ENCODE peak calls at places on chromosome 18, in four cellular contexts. One of them, this sample, is unnamed.
A peak's percentile ranks its signal among the peaks of the same experiment; 100 is the strongest.

GRCh38 chr18:27685807-27686412 is 491.0 kb downstream of the CDH2 start:
- DNase-seq in HepG2: peak; percentile 14
- DNase-seq in K562: peak; percentile 14
- DNase-seq in GM12878: no peak
- DNase-seq in this sample: peak; percentile 29

GRCh38 chr18:77114564-77115391 is 17.8 kb downstream of the MBP start:
- DNase-seq in HepG2: peak; percentile 93
- DNase-seq in GM12878: no peak
- DNase-seq in K562: no peak
- DNase-seq in this sample: peak; percentile 96

GRCh38 chr18:74063023-74063422 is 84.6 kb downstream of the FBXO15 start:
- DNase-seq in HepG2: no peak
- DNase-seq in GM12878: no peak
- DNase-seq in K562: peak; percentile 23
- DNase-seq in this sample: no peak

GRCh38 chr18:77061946-77062517 is 70.6 kb downstream of the MBP start:
- DNase-seq in K562: no peak
- DNase-seq in GM12878: no peak
- DNase-seq in HepG2: no peak
- DNase-seq in this sample: no peak

GRCh38 chr18:21803495-21803894 is 62.9 kb downstream of the MIB1 start:
- DNase-seq in GM12878: no peak
- DNase-seq in HepG2: peak; percentile 63
- DNase-seq in K562: no peak
- DNase-seq in this sample: no peak

GRCh38 chr18:2704541-2704940 is 49.0 kb downstream of the SMCHD1 start:
- DNase-seq in GM12878: no peak
- DNase-seq in K562: no peak
- DNase-seq in HepG2: no peak
- DNase-seq in this sample: no peak

GRCh38 chr18:70452501-70452900 is 163.7 kb downstream of the SOCS6 start:
- DNase-seq in K562: no peak
- DNase-seq in GM12878: no peak
- DNase-seq in HepG2: no peak
- DNase-seq in this sample: no peak

GRCh38 chr18:12911025-12911927 is 27.2 kb upstream of the PTPN2 start:
- DNase-seq in K562: no peak
- DNase-seq in HepG2: no peak
- DNase-seq in GM12878: no peak
- DNase-seq in this sample: no peak

GRCh38 chr18:40867452-40867851 is 1087.6 kb upstream of the PIK3C3 start:
- DNase-seq in HepG2: no peak
- DNase-seq in K562: no peak
- DNase-seq in GM12878: no peak
- DNase-seq in this sample: no peak

GRCh38 chr18:63253428-63254372 is 65.9 kb downstream of the BCL2 start:
- DNase-seq in HepG2: no peak
- DNase-seq in K562: no peak
- DNase-seq in GM12878: no peak
- DNase-seq in this sample: no peak

GRCh38 chr18:75204262-75204977 is 4.5 kb downstream of the PTGR3 start:
- DNase-seq in GM12878: no peak
- DNase-seq in HepG2: no peak
- DNase-seq in K562: no peak
- DNase-seq in this sample: no peak

GRCh38 chr18:58525517-58525916 is 103.4 kb downstream of the ALPK2 start:
- DNase-seq in GM12878: peak; percentile 65
- DNase-seq in HepG2: no peak
- DNase-seq in K562: no peak
- DNase-seq in this sample: no peak

GRCh38 chr18:12008181-12008767 is 27.0 kb downstream of the IMPA2 start:
- DNase-seq in GM12878: no peak
- DNase-seq in HepG2: peak; percentile 96
- DNase-seq in K562: no peak
- DNase-seq in this sample: no peak

GRCh38 chr18:13136056-13136688 is 82.4 kb upstream of the LDLRAD4 start:
- DNase-seq in HepG2: no peak
- DNase-seq in GM12878: no peak
- DNase-seq in K562: no peak
- DNase-seq in this sample: no peak

GRCh38 chr18:23587220-23587642 is 925 bp upstream of the NPC1 start:
- DNase-seq in K562: no peak
- DNase-seq in GM12878: no peak
- DNase-seq in HepG2: no peak
- DNase-seq in this sample: no peak

GRCh38 chr18:23870963-23871362 is 143.6 kb upstream of the TTC39C start:
- DNase-seq in K562: no peak
- DNase-seq in GM12878: no peak
- DNase-seq in HepG2: no peak
- DNase-seq in this sample: no peak

GRCh38 chr18:74806700-74807416 is 209.2 kb downstream of the ZNF407 start:
- DNase-seq in GM12878: peak; percentile 73
- DNase-seq in HepG2: peak; percentile 7
- DNase-seq in K562: no peak
- DNase-seq in this sample: peak; percentile 47

GRCh38 chr18:62925031-62925688 is 209.8 kb downstream of the PHLPP1 start:
- DNase-seq in K562: no peak
- DNase-seq in HepG2: no peak
- DNase-seq in GM12878: no peak
- DNase-seq in this sample: no peak

GRCh38 chr18:12639990-12640880 is 17.7 kb downstream of the SPIRE1 start:
- DNase-seq in HepG2: peak; percentile 68
- DNase-seq in K562: no peak
- DNase-seq in GM12878: no peak
- DNase-seq in this sample: peak; percentile 81

GRCh38 chr18:3380384-3380961 is 69.5 kb upstream of the TGIF1 start:
- DNase-seq in K562: no peak
- DNase-seq in GM12878: no peak
- DNase-seq in HepG2: no peak
- DNase-seq in this sample: peak; percentile 31

GRCh38 chr18:63137999-63138448 is 181.5 kb downstream of the BCL2 start:
- DNase-seq in HepG2: no peak
- DNase-seq in K562: no peak
- DNase-seq in GM12878: no peak
- DNase-seq in this sample: no peak

GRCh38 chr18:31581498-31582197 is 10.0 kb upstream of the TTR start:
- DNase-seq in GM12878: no peak
- DNase-seq in HepG2: peak; percentile 34
- DNase-seq in K562: no peak
- DNase-seq in this sample: no peak

GRCh38 chr18:9617006-9617542 is 2.7 kb upstream of the PPP4R1 start:
- DNase-seq in HepG2: no peak
- DNase-seq in GM12878: no peak
- DNase-seq in K562: no peak
- DNase-seq in this sample: no peak

GRCh38 chr18:33839452-33840225 is 261.6 kb downstream of the ASXL3 start:
- DNase-seq in HepG2: peak; percentile 55
- DNase-seq in GM12878: no peak
- DNase-seq in K562: peak; percentile 31
- DNase-seq in this sample: peak; percentile 1

GRCh38 chr18:11146947-11147345 is 2.4 kb downstream of the PIEZO2 start:
- DNase-seq in GM12878: no peak
- DNase-seq in K562: no peak
- DNase-seq in HepG2: no peak
- DNase-seq in this sample: no peak

GRCh38 chr18:23825978-23826405 is 136.7 kb downstream of the LAMA3 start:
- DNase-seq in HepG2: no peak
- DNase-seq in GM12878: no peak
- DNase-seq in K562: no peak
- DNase-seq in this sample: no peak

GRCh38 chr18:79965119-79965902 is 868 bp downstream of the HSBP1L1 start:
- DNase-seq in HepG2: peak; percentile 79
- DNase-seq in K562: no peak
- DNase-seq in GM12878: no peak
- DNase-seq in this sample: peak; percentile 44

GRCh38 chr18:69757733-69758132 is 189.9 kb downstream of the CD226 start:
- DNase-seq in GM12878: no peak
- DNase-seq in HepG2: no peak
- DNase-seq in K562: no peak
- DNase-seq in this sample: no peak

GRCh38 chr18:31942301-31942998 is 478 bp downstream of the TRAPPC8 start:
- DNase-seq in K562: peak; percentile 45
- DNase-seq in GM12878: no peak
- DNase-seq in HepG2: no peak
- DNase-seq in this sample: peak; percentile 1

GRCh38 chr18:37698508-37699035 is 133.0 kb upstream of the CELF4 start:
- DNase-seq in HepG2: no peak
- DNase-seq in GM12878: no peak
- DNase-seq in K562: no peak
- DNase-seq in this sample: no peak

GRCh38 chr18:50753311-50753710 is 66.5 kb downstream of the MRO start:
- DNase-seq in K562: no peak
- DNase-seq in GM12878: no peak
- DNase-seq in HepG2: no peak
- DNase-seq in this sample: no peak

GRCh38 chr18:50751490-50751889 is 68.3 kb downstream of the MRO start:
- DNase-seq in HepG2: no peak
- DNase-seq in K562: no peak
- DNase-seq in GM12878: no peak
- DNase-seq in this sample: no peak

GRCh38 chr18:50751947-50752346 is 67.9 kb downstream of the MRO start:
- DNase-seq in GM12878: no peak
- DNase-seq in HepG2: no peak
- DNase-seq in K562: no peak
- DNase-seq in this sample: no peak

GRCh38 chr18:50754297-50754696 is 65.5 kb downstream of the MRO start:
- DNase-seq in GM12878: no peak
- DNase-seq in K562: no peak
- DNase-seq in HepG2: no peak
- DNase-seq in this sample: no peak

GRCh38 chr18:50757358-50757757 is 62.5 kb downstream of the MRO start:
- DNase-seq in HepG2: no peak
- DNase-seq in GM12878: no peak
- DNase-seq in K562: no peak
- DNase-seq in this sample: no peak
- TF ChIP-seq POLR2AphosphoS2 in HepG2: no peak
- TF ChIP-seq POLR2AphosphoS2 in GM12878: no peak
- TF ChIP-seq POLR2AphosphoS2 in K562: no peak
- TF ChIP-seq POLR2AphosphoS2 in this sample: no peak

GRCh38 chr18:55119434-55119833 is 160.2 kb upstream of the CCDC68 start:
- DNase-seq in K562: peak; percentile 23
- DNase-seq in HepG2: no peak
- DNase-seq in GM12878: no peak
- DNase-seq in this sample: no peak

GRCh38 chr18:55121397-55122170 is 162.3 kb upstream of the CCDC68 start:
- DNase-seq in GM12878: no peak
- DNase-seq in K562: no peak
- DNase-seq in HepG2: no peak
- DNase-seq in this sample: no peak

GRCh38 chr18:55116855-55117254 is 157.6 kb upstream of the CCDC68 start:
- DNase-seq in K562: no peak
- DNase-seq in GM12878: no peak
- DNase-seq in HepG2: no peak
- DNase-seq in this sample: no peak

GRCh38 chr18:55124078-55124477 is 164.8 kb upstream of the CCDC68 start:
- DNase-seq in HepG2: no peak
- DNase-seq in K562: no peak
- DNase-seq in GM12878: no peak
- DNase-seq in this sample: no peak

DNA sequence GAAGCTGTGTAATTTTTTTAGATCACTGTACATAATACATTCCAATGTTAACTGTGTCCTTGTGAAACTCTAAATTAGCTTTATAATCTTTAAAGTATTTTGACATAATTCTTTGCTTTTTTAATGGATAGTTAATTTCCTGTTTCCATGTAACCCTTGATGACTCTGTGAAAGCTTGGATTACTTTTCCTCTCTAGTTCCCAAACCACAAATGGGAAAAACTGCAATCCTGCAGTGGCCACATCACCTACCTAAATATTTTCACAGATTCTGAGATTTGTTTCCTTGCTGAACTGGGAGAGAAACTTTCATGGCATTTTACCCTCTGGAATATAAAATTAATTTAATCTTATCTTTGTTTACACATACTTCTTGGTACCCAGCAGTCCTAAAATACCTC is 161.6 kb upstream of the CCDC68 start:
- DNase-seq in HepG2: no peak
- DNase-seq in K562: no peak
- DNase-seq in GM12878: no peak
- DNase-seq in this sample: no peak
- TF ChIP-seq POLR2AphosphoS2 in HepG2: no peak
- TF ChIP-seq POLR2AphosphoS2 in K562: no peak
- TF ChIP-seq POLR2AphosphoS2 in GM12878: no peak
- TF ChIP-seq POLR2AphosphoS2 in this sample: no peak

DNA sequence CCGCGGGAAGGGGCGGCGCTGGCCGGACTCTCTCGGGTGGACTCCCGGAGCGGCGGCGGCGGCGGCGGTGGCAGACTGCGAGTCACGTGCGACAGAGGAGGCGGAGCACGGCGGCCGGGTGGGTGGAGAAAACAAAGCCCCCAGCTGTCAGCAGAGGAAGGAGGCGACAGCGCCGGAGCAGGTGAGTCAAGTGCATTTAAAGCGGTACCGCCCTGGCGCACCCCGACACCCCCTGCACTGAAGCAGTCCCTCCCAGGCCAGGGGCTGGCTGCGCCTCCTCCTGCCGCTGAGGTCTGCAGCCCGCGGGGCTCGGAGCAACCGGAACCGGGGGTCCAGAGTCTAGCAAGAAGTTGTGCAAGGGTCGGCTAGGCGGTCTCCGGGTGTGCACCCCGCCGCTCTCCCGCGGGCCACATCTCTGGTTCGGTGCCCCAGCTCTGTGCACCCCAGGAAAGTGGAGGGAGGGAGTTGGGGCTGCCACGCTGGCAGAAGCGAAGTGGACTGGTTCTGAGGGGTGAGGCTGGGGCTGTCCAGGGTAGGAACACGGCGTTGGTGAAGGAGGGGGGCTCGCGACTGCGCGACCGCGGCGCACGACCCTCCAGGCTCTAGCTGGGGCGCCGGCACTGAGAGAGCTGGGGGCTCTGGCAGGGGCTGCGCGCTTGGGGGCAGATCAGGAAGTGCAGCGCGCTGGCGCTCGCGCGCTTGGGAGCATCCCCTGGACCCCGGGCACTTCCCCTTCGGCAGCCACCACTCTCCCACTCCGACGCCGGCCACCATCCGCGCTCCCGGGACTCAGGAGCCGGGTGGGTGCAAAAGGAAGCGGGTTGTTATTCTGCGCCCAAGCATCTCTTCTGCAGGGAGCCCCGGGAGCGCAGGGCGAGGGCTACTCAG is 64.1 kb upstream of the MAPRE2 start:
- DNase-seq in HepG2: peak; percentile 70
- DNase-seq in K562: peak; percentile 42
- DNase-seq in GM12878: no peak
- DNase-seq in this sample: peak; percentile 50
- TF ChIP-seq POLR2AphosphoS2 in HepG2: no peak
- TF ChIP-seq POLR2AphosphoS2 in K562: no peak
- TF ChIP-seq POLR2AphosphoS2 in GM12878: no peak
- TF ChIP-seq POLR2AphosphoS2 in this sample: no peak

DNA sequence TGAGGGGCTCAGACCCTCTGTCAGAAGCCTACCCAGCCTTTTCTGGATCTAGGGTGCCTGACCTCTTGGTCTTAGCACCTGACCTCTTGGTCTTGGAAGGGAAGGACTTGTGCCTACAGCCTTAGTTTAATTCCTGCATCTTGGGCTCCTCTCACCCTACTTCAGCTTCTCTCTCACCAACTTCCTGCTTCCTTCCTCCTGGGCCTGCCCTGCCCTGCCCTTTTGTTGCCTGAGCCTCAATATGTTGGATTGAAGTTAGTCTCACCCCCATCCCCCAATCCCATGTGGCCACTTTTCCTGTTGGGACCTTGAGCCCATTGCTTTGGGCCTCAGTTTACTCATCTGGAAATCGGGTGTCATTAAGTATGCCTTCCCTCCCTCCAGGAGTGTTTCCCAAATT is 206.2 kb upstream of the SKOR2 start:
- DNase-seq in K562: no peak
- DNase-seq in HepG2: no peak
- DNase-seq in GM12878: no peak
- DNase-seq in this sample: no peak
- TF ChIP-seq POLR2AphosphoS2 in K562: no peak
- TF ChIP-seq POLR2AphosphoS2 in HepG2: no peak
- TF ChIP-seq POLR2AphosphoS2 in GM12878: no peak
- TF ChIP-seq POLR2AphosphoS2 in this sample: no peak